ENCODE peak calls at places on chromosomes 13 and 19, in eight cellular contexts. D is HT-29, W is AG09319, Z is NCI-H460, Q is transverse colon, E is NCI-H1105, C is GM03348, S is aorta. O is an unnamed sample.

GRCh38 chr19:22609630-22610029 is 24.5 kb upstream of the ZNF492 start:
- DNase-seq in D (no peak), W (no peak), Z (no peak), Q (no peak), E (no peak), C (no peak), S (no peak), O (no peak)

GRCh38 chr19:4538601-4538954 is 1.3 kb downstream of the LRG1 start:
- DNase-seq in D (no peak), W (no peak), Z (no peak), Q (no peak), E (peak; percentile 92), C (no peak), S (no peak), O (no peak)

GRCh38 chr19:7751157-7751783 is 3.9 kb upstream of the CD209 start:
- DNase-seq in D (no peak), W (no peak), Z (no peak), Q (no peak), E (no peak), C (no peak), S (no peak), O (no peak)

GRCh38 chr19:31270897-31271568 is 78.2 kb downstream of the TSHZ3 start:
- DNase-seq in D (no peak), W (no peak), Z (no peak), Q (no peak), E (no peak), C (peak; percentile 75), S (no peak), O (no peak)

GRCh38 chr19:7841751-7842660 is 12.0 kb downstream of the EVI5L start:
- DNase-seq in D (no peak), W (no peak), Z (no peak), Q (no peak), E (no peak), C (no peak), S (peak; percentile 33), O (no peak)

GRCh38 chr19:16514383-16515019 is 18.3 kb downstream of the C19orf44 start:
- DNase-seq in D (no peak), W (no peak), Z (no peak), Q (no peak), E (no peak), C (no peak), S (no peak), O (no peak)

GRCh38 chr19:38727868-38728660 is 16.2 kb downstream of the CAPN12 start:
- DNase-seq in D (no peak), W (no peak), Z (no peak), Q (no peak), E (no peak), C (no peak), S (no peak), O (no peak)

GRCh38 chr19:44603201-44603945 is 10.0 kb upstream of the IGSF23 start:
- DNase-seq in D (no peak), W (peak; percentile 85), Z (no peak), Q (no peak), E (no peak), C (peak; percentile 81), S (no peak), O (peak; percentile 94)

GRCh38 chr19:17075035-17075859 is at the start of the genes HAUS8 and MYO9B:
- DNase-seq in D (peak; percentile 96), W (peak; percentile 100), Z (peak; percentile 96), Q (peak; percentile 100), E (peak; percentile 98), C (peak; percentile 99), S (peak; percentile 100), O (peak; percentile 94)

GRCh38 chr19:17671906-17672305 is 16.2 kb downstream of the UNC13A start:
- DNase-seq in D (peak; percentile 64), W (no peak), Z (no peak), Q (no peak), E (no peak), C (no peak), S (no peak), O (no peak)

GRCh38 chr19:53545271-53546065 is 7.5 kb downstream of the ZNF331 start:
- DNase-seq in D (no peak), W (peak; percentile 52), Z (peak; percentile 4), Q (no peak), E (no peak), C (peak; percentile 66), S (no peak), O (no peak)

GRCh38 chr13:112341976-112342735 is 34.0 kb upstream of the SPACA7 start:
- DNase-seq in D (no peak), W (no peak), Z (no peak), Q (no peak), E (no peak), C (no peak), S (no peak), O (no peak)

GRCh38 chr13:66558511-66558910 is 671.6 kb downstream of the PCDH9 start:
- DNase-seq in D (no peak), W (no peak), Z (no peak), Q (no peak), E (no peak), C (no peak), S (no peak), O (no peak)

GRCh38 chr19:15047680-15048079 is 1.6 kb upstream of the CASP14 start:
- DNase-seq in D (no peak), W (no peak), Z (no peak), Q (no peak), E (no peak), C (no peak), S (no peak), O (no peak)

GRCh38 chr19:49432141-49433073 is 7.2 kb downstream of the GFY start:
- DNase-seq in D (no peak), W (no peak), Z (no peak), Q (peak; percentile 50), E (no peak), C (no peak), S (no peak), O (no peak)

GRCh38 chr13:98315466-98315865 is 138.4 kb upstream of the RNF113B start:
- DNase-seq in D (peak; percentile 31), W (no peak), Z (no peak), Q (no peak), E (no peak), C (peak; percentile 59), S (no peak), O (peak; percentile 25)

GRCh38 chr13:42600943-42601342 is 27.0 kb downstream of the TNFSF11 start:
- DNase-seq in D (no peak), W (no peak), Z (no peak), Q (no peak), E (no peak), C (no peak), S (no peak), O (no peak)

GRCh38 chr13:40639226-40639681 is 27.2 kb downstream of the FOXO1 start:
- DNase-seq in D (no peak), W (no peak), Z (no peak), Q (no peak), E (no peak), C (peak; percentile 17), S (peak; percentile 68), O (no peak)

GRCh38 chr19:38869836-38870607 is 8.1 kb downstream of the RINL start:
- DNase-seq in D (peak; percentile 77), W (no peak), Z (no peak), Q (peak; percentile 96), E (peak; percentile 22), C (peak; percentile 88), S (peak; percentile 90), O (no peak)

GRCh38 chr19:32642771-32643170 is 32.2 kb downstream of the ANKRD27 start:
- DNase-seq in D (no peak), W (no peak), Z (no peak), Q (peak; percentile 15), E (no peak), C (no peak), S (no peak), O (no peak)

GRCh38 chr19:2495130-2495641 is 19.3 kb downstream of the GADD45B start:
- DNase-seq in D (peak; percentile 69), W (no peak), Z (peak; percentile 67), Q (peak; percentile 93), E (peak; percentile 19), C (peak; percentile 90), S (peak; percentile 91), O (no peak)

GRCh38 chr19:39195755-39196154 is 1.0 kb upstream of the NCCRP1 start:
- DNase-seq in D (peak; percentile 59), W (no peak), Z (no peak), Q (no peak), E (no peak), C (no peak), S (no peak), O (no peak)

GRCh38 chr13:101520672-101521071 is 68.2 kb downstream of the ITGBL1 start:
- DNase-seq in D (no peak), W (no peak), Z (no peak), Q (no peak), E (no peak), C (peak; percentile 63), S (no peak), O (no peak)

O was measured in GM04503.